ENCODE peak calls at places on chromosome 12, in five cellular contexts. One of them, this sample, is unnamed.

GRCh38 chr12:126663304-126664094 is 1598.3 kb downstream of the AACS start:
- DNase-seq in Kasumi-1: peak
- DNase-seq in endodermal cell: peak
- DNase-seq in lower lobe of right lung: no peak
- DNase-seq in NCI-H774: no peak
- DNase-seq in this sample: no peak

GRCh38 chr12:59383426-59383822 is 212.4 kb upstream of the SLC16A7 start:
- DNase-seq in Kasumi-1: no peak
- DNase-seq in endodermal cell: no peak
- DNase-seq in lower lobe of right lung: no peak
- DNase-seq in NCI-H774: no peak
- DNase-seq in this sample: no peak

GRCh38 chr12:108583971-108584370 is 13.9 kb downstream of the TMEM119 start:
- DNase-seq in Kasumi-1: no peak
- DNase-seq in endodermal cell: no peak
- DNase-seq in lower lobe of right lung: no peak
- DNase-seq in NCI-H774: no peak
- DNase-seq in this sample: no peak

GRCh38 chr12:97223419-97223818 is 239.2 kb upstream of the RMST start:
- DNase-seq in Kasumi-1: no peak
- DNase-seq in endodermal cell: no peak
- DNase-seq in lower lobe of right lung: no peak
- DNase-seq in NCI-H774: no peak
- DNase-seq in this sample: peak

GRCh38 chr12:7497661-7498060 is 5.9 kb downstream of the CD163 start:
- DNase-seq in Kasumi-1: no peak
- DNase-seq in endodermal cell: no peak
- DNase-seq in lower lobe of right lung: no peak
- DNase-seq in NCI-H774: no peak
- DNase-seq in this sample: no peak

GRCh38 chr12:62006076-62006732 is 254.0 kb upstream of the USP15 start:
- DNase-seq in Kasumi-1: peak
- DNase-seq in endodermal cell: peak
- DNase-seq in lower lobe of right lung: no peak
- DNase-seq in NCI-H774: no peak
- DNase-seq in this sample: peak

GRCh38 chr12:78171082-78171481 is 340.4 kb downstream of the NAV3 start:
- DNase-seq in Kasumi-1: no peak
- DNase-seq in endodermal cell: no peak
- DNase-seq in lower lobe of right lung: no peak
- DNase-seq in NCI-H774: no peak
- DNase-seq in this sample: no peak

GRCh38 chr12:6450091-6450868 is 1.6 kb upstream of the TAPBPL start:
- DNase-seq in Kasumi-1: no peak
- DNase-seq in endodermal cell: peak
- DNase-seq in lower lobe of right lung: no peak
- DNase-seq in NCI-H774: no peak
- DNase-seq in this sample: no peak